ENCODE peak calls at places on chromosome 22, in four cellular contexts. V is H1, K is coronary artery, B is GM20000. Q is an unnamed sample.

GRCh38 chr22:50030315-50031188 is 18.0 kb upstream of the IL17REL start:
- DNase-seq in B (peak; percentile 96), K (peak; percentile 72), V (peak; percentile 57), Q (peak; percentile 93)

GRCh38 chr22:49600891-49601431 is 226.7 kb downstream of the BRD1 start:
- DNase-seq in K (no peak), V (no peak), B (no peak), Q (no peak)

GRCh38 chr22:40605676-40606250 is 30.8 kb downstream of the MRTFA start:
- DNase-seq in V (no peak), K (no peak), B (no peak), Q (no peak)

GRCh38 chr22:42134033-42135020 is 3.7 kb upstream of the CYP2D6 start:
- DNase-seq in K (no peak), V (no peak), B (no peak), Q (no peak)

GRCh38 chr22:22887621-22888503 is at the start of gene IGLL5:
- DNase-seq in K (peak; percentile 69), V (no peak), B (no peak), Q (no peak)

GRCh38 chr22:19760652-19761002 is at the start of gene TBX1:
- DNase-seq in V (no peak), K (no peak), B (peak; percentile 46), Q (no peak)

GRCh38 chr22:42076764-42077485 is 2.6 kb upstream of the SMDT1 start:
- DNase-seq in K (peak; percentile 52), V (no peak), B (no peak), Q (no peak)

GRCh38 chr22:17633217-17633997 is 4.9 kb upstream of the ATP6V1E1 start:
- DNase-seq in B (no peak), K (no peak), V (no peak), Q (no peak)

GRCh38 chr22:27139935-27140493 is 482.6 kb downstream of the MIAT start:
- DNase-seq in K (no peak), V (no peak), B (no peak), Q (no peak)

GRCh38 chr22:50071432-50072166 is 13.5 kb upstream of the TTLL8 start:
- DNase-seq in K (no peak), B (no peak), V (no peak), Q (no peak)

GRCh38 chr22:23306438-23306921 is 126.2 kb downstream of the BCR start:
- DNase-seq in B (no peak), K (peak; percentile 80), V (no peak), Q (no peak)

GRCh38 chr22:43470218-43470617 is 58.4 kb downstream of the MPPED1 start:
- DNase-seq in V (no peak), B (no peak), K (no peak), Q (no peak)

GRCh38 chr22:47010211-47010610 is 247.8 kb downstream of the TBC1D22A start:
- DNase-seq in K (no peak), B (no peak), V (no peak), Q (no peak)
- TF ChIP-seq CTCF in K (no peak), B (no peak), V (no peak), Q (no peak)

GRCh38 chr22:35516723-35517122 is 23.9 kb upstream of the RASD2 start:
- DNase-seq in B (no peak), V (no peak), K (no peak), Q (no peak)

GRCh38 chr22:35519306-35520000 is 21.2 kb upstream of the RASD2 start:
- DNase-seq in B (no peak), V (no peak), K (no peak), Q (no peak)

GRCh38 chr22:35517769-35518530 is 22.7 kb upstream of the RASD2 start:
- DNase-seq in K (no peak), B (no peak), V (no peak), Q (no peak)

GRCh38 chr22:35517207-35517606 is 23.4 kb upstream of the RASD2 start:
- DNase-seq in V (no peak), B (no peak), K (no peak), Q (no peak)

DNA sequence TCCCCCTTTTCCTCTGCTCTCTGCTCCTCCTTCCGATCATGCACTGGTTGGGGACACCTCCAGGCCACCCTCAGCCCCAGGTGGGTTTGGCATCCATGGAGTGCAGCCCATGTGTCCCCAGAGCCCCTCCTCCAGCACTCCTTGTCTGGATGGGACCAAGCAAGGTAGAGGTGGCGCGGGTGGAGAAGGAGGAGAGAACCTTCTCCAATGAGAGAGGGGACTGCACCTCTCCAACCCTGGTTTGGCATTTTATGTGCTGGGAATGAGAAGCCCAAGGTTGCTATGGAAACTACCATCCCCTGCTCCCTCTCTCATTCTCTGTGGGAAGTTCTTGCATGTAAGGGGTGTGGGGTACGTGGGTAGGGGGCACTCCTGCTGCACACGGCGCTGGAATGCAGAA is 21.9 kb upstream of the RASD2 start:
- DNase-seq in K (no peak), B (no peak), V (no peak), Q (no peak)
- TF ChIP-seq CTCF in K (no peak), B (no peak), V (no peak), Q (no peak)

GRCh38 chr22:45240137-45240809 is 421 bp downstream of the KIAA0930 start:
- DNase-seq in V (no peak), B (no peak), K (no peak), Q (no peak)

GRCh38 chr22:45239378-45240136 is 1.1 kb downstream of the KIAA0930 start:
- DNase-seq in K (no peak), B (no peak), V (no peak), Q (no peak)

GRCh38 chr22:45240810-45241631 is at the start of gene KIAA0930:
- DNase-seq in V (no peak), B (peak; percentile 98), K (peak; percentile 90), Q (peak; percentile 98)

GRCh38 chr22:45246060-45246985 is 5.6 kb upstream of the KIAA0930 start:
- DNase-seq in V (no peak), K (no peak), B (no peak), Q (no peak)

GRCh38 chr22:45242778-45243191 is 2.1 kb upstream of the KIAA0930 start:
- DNase-seq in B (no peak), K (no peak), V (no peak), Q (no peak)
- TF ChIP-seq CTCF in B (no peak), K (no peak), V (peak; percentile 41), Q (no peak)

DNA sequence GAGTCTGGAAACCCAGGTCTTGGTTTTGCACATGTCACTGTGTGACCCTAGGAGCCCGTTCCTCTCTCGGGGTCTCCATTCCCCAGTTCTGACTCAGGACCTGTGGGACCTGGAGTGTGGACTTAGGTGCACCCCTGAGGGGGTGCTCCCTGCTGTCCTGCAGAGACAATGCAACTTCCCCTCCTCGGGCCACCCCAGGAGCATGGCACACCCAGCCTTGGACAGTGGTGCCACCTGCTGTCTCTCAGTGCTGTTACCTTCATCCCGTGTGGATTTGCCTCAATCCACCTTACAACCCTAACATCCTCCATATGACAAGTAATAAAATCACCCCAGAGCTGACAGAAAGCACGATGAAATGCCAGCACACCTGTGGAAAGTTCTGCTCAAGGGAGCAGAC is 27.5 kb upstream of the CRYBB3 start:
- DNase-seq in B (peak; percentile 58), K (no peak), V (no peak), Q (peak; percentile 52)
- TF ChIP-seq CTCF in B (peak; percentile 39), K (no peak), V (peak; percentile 64), Q (peak; percentile 21)

GRCh38 chr22:32836286-32836859 is 34.9 kb downstream of the TIMP3 start:
- DNase-seq in V (no peak), K (no peak), B (peak; percentile 30), Q (peak; percentile 37)
- TF ChIP-seq CTCF in V (peak; percentile 40), K (no peak), B (no peak), Q (peak; percentile 14)

GRCh38 chr22:35337932-35338331 is 38.2 kb downstream of the TOM1 start:
- DNase-seq in K (no peak), B (no peak), V (no peak), Q (no peak)
- TF ChIP-seq CTCF in K (no peak), B (no peak), V (peak; percentile 41), Q (peak; percentile 19)

GRCh38 chr22:38925571-38926041 is 31.8 kb upstream of the APOBEC3A start:
- DNase-seq in B (no peak), K (no peak), V (no peak), Q (no peak)

GRCh38 chr22:38921801-38922200 is 35.6 kb upstream of the APOBEC3A start:
- DNase-seq in K (no peak), B (no peak), V (no peak), Q (no peak)

GRCh38 chr22:38921126-38921525 is 36.3 kb upstream of the APOBEC3A start:
- DNase-seq in B (no peak), K (no peak), V (no peak), Q (no peak)

GRCh38 chr22:38924197-38924952 is 33.0 kb upstream of the APOBEC3A start:
- DNase-seq in B (no peak), K (peak; percentile 83), V (no peak), Q (no peak)

GRCh38 chr22:38923463-38924196 is 33.8 kb upstream of the APOBEC3A start:
- DNase-seq in K (peak; percentile 82), B (no peak), V (no peak), Q (no peak)
- TF ChIP-seq CTCF in K (no peak), B (no peak), V (no peak), Q (no peak)

DNA sequence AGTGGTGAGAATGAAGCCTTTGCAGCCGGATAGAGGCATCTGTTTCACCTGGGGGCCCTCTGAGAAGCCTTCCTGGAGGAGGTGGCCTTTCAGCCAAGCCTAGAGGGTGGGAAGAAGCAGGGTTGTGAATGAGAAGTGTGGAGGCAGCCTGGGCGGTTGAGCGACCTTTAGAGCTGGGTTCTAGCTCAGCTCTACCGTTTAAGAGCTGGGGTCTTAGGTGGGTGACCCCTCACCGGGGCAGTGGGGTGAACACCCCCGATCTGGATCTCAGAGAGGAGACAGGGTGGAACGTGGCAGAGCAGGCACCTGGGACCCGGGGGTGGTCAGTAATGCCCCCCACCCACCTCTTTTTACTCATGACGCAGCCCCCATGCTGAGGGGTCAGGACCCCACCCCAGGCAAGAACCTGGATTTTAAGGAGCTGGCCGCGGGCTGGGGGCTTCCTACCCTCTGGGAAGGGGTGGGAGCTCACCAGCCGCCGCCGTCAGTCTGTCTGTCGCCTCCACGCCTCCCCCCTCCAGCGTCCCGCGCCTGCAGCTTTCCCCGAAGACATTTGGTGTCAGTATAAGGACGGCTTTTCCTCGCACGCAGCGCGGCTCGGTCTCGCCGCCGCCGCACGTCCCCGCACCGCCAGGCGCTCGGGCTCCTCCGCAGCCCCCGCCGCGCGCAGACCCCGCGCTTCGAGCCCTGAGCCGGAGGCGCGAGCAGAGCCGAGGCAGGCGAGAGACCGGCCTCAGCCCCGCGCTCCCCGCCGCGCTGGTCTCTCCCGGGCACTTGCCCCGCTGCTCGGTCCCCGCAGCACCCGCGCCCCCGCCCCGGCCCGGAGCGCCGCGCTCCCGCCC is 13.4 kb upstream of the CACNA1I start:
- DNase-seq in V (no peak), B (no peak), K (no peak), Q (no peak)
- TF ChIP-seq CTCF in V (no peak), B (no peak), K (no peak), Q (peak; percentile 8)

DNA sequence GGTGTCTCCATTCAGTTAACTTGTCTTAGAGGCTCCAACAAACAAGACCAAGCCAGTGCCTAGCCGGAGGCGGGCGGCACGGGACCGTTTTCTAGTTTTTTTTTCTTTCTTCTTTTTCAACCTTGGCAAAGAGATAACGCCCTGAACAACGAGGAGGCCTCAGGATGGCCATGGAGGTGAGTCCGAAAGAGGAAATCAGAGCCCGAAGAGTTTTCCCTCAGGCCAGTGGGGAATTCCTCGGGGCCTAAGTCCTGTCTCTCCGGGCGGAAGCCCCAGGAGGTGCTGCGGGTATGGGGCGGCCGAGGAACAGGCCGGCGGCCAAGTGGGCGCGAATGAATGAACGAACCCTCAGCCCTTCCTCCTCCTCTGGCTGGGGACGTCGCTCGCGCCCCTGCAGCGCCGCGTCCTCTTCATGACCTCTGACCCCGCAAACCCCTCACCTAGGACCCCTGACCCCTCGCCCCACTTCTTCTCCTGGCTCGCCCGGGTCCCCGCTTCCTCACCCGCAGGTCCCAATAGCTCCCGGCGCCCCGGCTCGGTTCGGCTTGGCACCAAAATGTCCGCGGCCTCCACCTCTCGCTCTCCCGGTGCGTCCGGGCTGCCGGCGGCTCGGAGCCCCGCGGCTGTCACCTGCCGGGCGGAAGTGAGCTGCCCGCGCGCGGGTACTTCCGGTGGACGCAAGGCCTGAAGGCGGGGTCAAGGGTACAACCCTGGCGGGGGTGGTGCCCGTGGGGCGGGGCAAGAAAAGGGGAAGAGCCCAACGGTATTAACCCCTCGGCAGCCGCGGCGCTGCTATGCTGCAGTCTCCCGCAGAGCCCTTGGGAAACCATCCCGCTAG is at the start of gene AP1B1:
- DNase-seq in B (peak; percentile 95), V (peak; percentile 82), K (peak; percentile 91), Q (peak; percentile 98)
- TF ChIP-seq CTCF in B (no peak), V (no peak), K (no peak), Q (no peak)

Q was measured in GM10248.